ENCODE peak calls at places on chromosomes 2 and 18, in four cellular contexts. One of them, this sample, is unnamed.

GRCh38 chr18:54806526-54806925 is 21.8 kb upstream of the RAB27B start:
- DNase-seq in stimulated activated CD4-positive, alpha-beta T cell treated with anti-CD3 and anti-CD28 coated beads, Interleukin-15, amount 100 ng/mL, for 1 hour: no peak
- DNase-seq in NCI-H1092: no peak
- DNase-seq in naive B cell: no peak
- DNase-seq in this sample: no peak

GRCh38 chr2:160417745-160418397 is 75.7 kb downstream of the RBMS1 start:
- DNase-seq in naive B cell: no peak
- DNase-seq in stimulated activated CD4-positive, alpha-beta T cell treated with anti-CD3 and anti-CD28 coated beads, Interleukin-15, amount 100 ng/mL, for 1 hour: no peak
- DNase-seq in NCI-H1092: no peak
- DNase-seq in this sample: no peak

GRCh38 chr2:137963535-137964065 is 673 bp upstream of the HNMT start:
- DNase-seq in NCI-H1092: no peak
- DNase-seq in naive B cell: no peak
- DNase-seq in stimulated activated CD4-positive, alpha-beta T cell treated with anti-CD3 and anti-CD28 coated beads, Interleukin-15, amount 100 ng/mL, for 1 hour: no peak
- DNase-seq in this sample: no peak

GRCh38 chr2:59312022-59312421 is 1070.9 kb upstream of the FANCL start:
- DNase-seq in stimulated activated CD4-positive, alpha-beta T cell treated with anti-CD3 and anti-CD28 coated beads, Interleukin-15, amount 100 ng/mL, for 1 hour: no peak
- DNase-seq in naive B cell: no peak
- DNase-seq in NCI-H1092: no peak
- DNase-seq in this sample: no peak

GRCh38 chr18:2100694-2101213 is 470.6 kb downstream of the METTL4 start:
- DNase-seq in stimulated activated CD4-positive, alpha-beta T cell treated with anti-CD3 and anti-CD28 coated beads, Interleukin-15, amount 100 ng/mL, for 1 hour: no peak
- DNase-seq in naive B cell: no peak
- DNase-seq in NCI-H1092: no peak
- DNase-seq in this sample: no peak

GRCh38 chr2:75655861-75656260 is 9.3 kb downstream of the MRPL19 start:
- DNase-seq in naive B cell: no peak
- DNase-seq in NCI-H1092: no peak
- DNase-seq in stimulated activated CD4-positive, alpha-beta T cell treated with anti-CD3 and anti-CD28 coated beads, Interleukin-15, amount 100 ng/mL, for 1 hour: no peak
- DNase-seq in this sample: no peak

GRCh38 chr2:44700824-44701223 is 240.7 kb upstream of the SIX3 start:
- DNase-seq in NCI-H1092: no peak
- DNase-seq in naive B cell: no peak
- DNase-seq in stimulated activated CD4-positive, alpha-beta T cell treated with anti-CD3 and anti-CD28 coated beads, Interleukin-15, amount 100 ng/mL, for 1 hour: no peak
- DNase-seq in this sample: no peak

GRCh38 chr2:171149986-171150693 is 10.6 kb downstream of the TLK1 start:
- DNase-seq in NCI-H1092: no peak
- DNase-seq in stimulated activated CD4-positive, alpha-beta T cell treated with anti-CD3 and anti-CD28 coated beads, Interleukin-15, amount 100 ng/mL, for 1 hour: no peak
- DNase-seq in naive B cell: no peak
- DNase-seq in this sample: no peak

GRCh38 chr2:235043762-235044500 is 92.1 kb downstream of the SH3BP4 start:
- DNase-seq in stimulated activated CD4-positive, alpha-beta T cell treated with anti-CD3 and anti-CD28 coated beads, Interleukin-15, amount 100 ng/mL, for 1 hour: no peak
- DNase-seq in naive B cell: peak; percentile 84
- DNase-seq in NCI-H1092: no peak
- DNase-seq in this sample: no peak

GRCh38 chr2:96502891-96503636 is 2.1 kb downstream of the NEURL3 start:
- DNase-seq in NCI-H1092: no peak
- DNase-seq in naive B cell: no peak
- DNase-seq in stimulated activated CD4-positive, alpha-beta T cell treated with anti-CD3 and anti-CD28 coated beads, Interleukin-15, amount 100 ng/mL, for 1 hour: no peak
- DNase-seq in this sample: peak; percentile 76

GRCh38 chr2:99821572-99822369 is 320.6 kb downstream of the AFF3 start:
- DNase-seq in NCI-H1092: no peak
- DNase-seq in stimulated activated CD4-positive, alpha-beta T cell treated with anti-CD3 and anti-CD28 coated beads, Interleukin-15, amount 100 ng/mL, for 1 hour: no peak
- DNase-seq in naive B cell: no peak
- DNase-seq in this sample: peak; percentile 42

GRCh38 chr18:8763611-8764010 is 58.3 kb downstream of the MTCL1 start:
- DNase-seq in NCI-H1092: no peak
- DNase-seq in stimulated activated CD4-positive, alpha-beta T cell treated with anti-CD3 and anti-CD28 coated beads, Interleukin-15, amount 100 ng/mL, for 1 hour: no peak
- DNase-seq in naive B cell: no peak
- DNase-seq in this sample: no peak

GRCh38 chr2:189092936-189093335 is 86.6 kb downstream of the COL5A2 start:
- DNase-seq in stimulated activated CD4-positive, alpha-beta T cell treated with anti-CD3 and anti-CD28 coated beads, Interleukin-15, amount 100 ng/mL, for 1 hour: no peak
- DNase-seq in NCI-H1092: no peak
- DNase-seq in naive B cell: no peak
- DNase-seq in this sample: no peak

GRCh38 chr2:122390406-122390805 is 635.0 kb downstream of the TSN start:
- DNase-seq in stimulated activated CD4-positive, alpha-beta T cell treated with anti-CD3 and anti-CD28 coated beads, Interleukin-15, amount 100 ng/mL, for 1 hour: no peak
- DNase-seq in naive B cell: no peak
- DNase-seq in NCI-H1092: no peak
- DNase-seq in this sample: no peak

GRCh38 chr18:70333757-70334156 is 44.9 kb downstream of the SOCS6 start:
- DNase-seq in naive B cell: no peak
- DNase-seq in stimulated activated CD4-positive, alpha-beta T cell treated with anti-CD3 and anti-CD28 coated beads, Interleukin-15, amount 100 ng/mL, for 1 hour: no peak
- DNase-seq in NCI-H1092: no peak
- DNase-seq in this sample: no peak

GRCh38 chr2:200797242-200797770 is 14.4 kb upstream of the BZW1 start:
- DNase-seq in naive B cell: no peak
- DNase-seq in NCI-H1092: no peak
- DNase-seq in stimulated activated CD4-positive, alpha-beta T cell treated with anti-CD3 and anti-CD28 coated beads, Interleukin-15, amount 100 ng/mL, for 1 hour: no peak
- DNase-seq in this sample: no peak

GRCh38 chr2:225052703-225053102 is 10.4 kb upstream of the DOCK10 start:
- DNase-seq in stimulated activated CD4-positive, alpha-beta T cell treated with anti-CD3 and anti-CD28 coated beads, Interleukin-15, amount 100 ng/mL, for 1 hour: no peak
- DNase-seq in naive B cell: no peak
- DNase-seq in NCI-H1092: no peak
- DNase-seq in this sample: no peak

GRCh38 chr2:218229239-218229638 is 12.2 kb downstream of the ARPC2 start:
- DNase-seq in naive B cell: no peak
- DNase-seq in stimulated activated CD4-positive, alpha-beta T cell treated with anti-CD3 and anti-CD28 coated beads, Interleukin-15, amount 100 ng/mL, for 1 hour: no peak
- DNase-seq in NCI-H1092: no peak
- DNase-seq in this sample: no peak

GRCh38 chr18:934518-935123 is 29.9 kb downstream of the ADCYAP1 start:
- DNase-seq in NCI-H1092: no peak
- DNase-seq in naive B cell: no peak
- DNase-seq in stimulated activated CD4-positive, alpha-beta T cell treated with anti-CD3 and anti-CD28 coated beads, Interleukin-15, amount 100 ng/mL, for 1 hour: no peak
- DNase-seq in this sample: no peak

GRCh38 chr18:48868468-48869466 is 82.0 kb downstream of the SMAD7 start:
- DNase-seq in stimulated activated CD4-positive, alpha-beta T cell treated with anti-CD3 and anti-CD28 coated beads, Interleukin-15, amount 100 ng/mL, for 1 hour: no peak
- DNase-seq in NCI-H1092: no peak
- DNase-seq in naive B cell: peak; percentile 88
- DNase-seq in this sample: no peak

GRCh38 chr2:113896791-113897190 is 6.9 kb downstream of the ACTR3 start:
- DNase-seq in naive B cell: no peak
- DNase-seq in NCI-H1092: no peak
- DNase-seq in stimulated activated CD4-positive, alpha-beta T cell treated with anti-CD3 and anti-CD28 coated beads, Interleukin-15, amount 100 ng/mL, for 1 hour: no peak
- DNase-seq in this sample: no peak

GRCh38 chr18:21774722-21775121 is 34.1 kb downstream of the MIB1 start:
- DNase-seq in NCI-H1092: no peak
- DNase-seq in stimulated activated CD4-positive, alpha-beta T cell treated with anti-CD3 and anti-CD28 coated beads, Interleukin-15, amount 100 ng/mL, for 1 hour: no peak
- DNase-seq in naive B cell: no peak
- DNase-seq in this sample: no peak

GRCh38 chr2:8242734-8243133 is 439.1 kb upstream of the ID2 start:
- DNase-seq in naive B cell: no peak
- DNase-seq in stimulated activated CD4-positive, alpha-beta T cell treated with anti-CD3 and anti-CD28 coated beads, Interleukin-15, amount 100 ng/mL, for 1 hour: no peak
- DNase-seq in NCI-H1092: no peak
- DNase-seq in this sample: no peak

GRCh38 chr2:46072146-46072820 is 224.9 kb upstream of the EPAS1 start:
- DNase-seq in NCI-H1092: no peak
- DNase-seq in naive B cell: no peak
- DNase-seq in stimulated activated CD4-positive, alpha-beta T cell treated with anti-CD3 and anti-CD28 coated beads, Interleukin-15, amount 100 ng/mL, for 1 hour: no peak
- DNase-seq in this sample: no peak